ENCODE peak calls at places on chromosome 3, in seven cellular contexts. S is HCT116, E is GM12878, Y is K562, F is endothelial cell of umbilical vein, B is H1, U is HepG2. R is an unnamed sample.

GRCh38 chr3:146019508-146019907 is 141.5 kb downstream of the PLOD2 start:
- DNase-seq in S (no peak), E (no peak), Y (no peak), F (no peak), B (no peak), U (no peak), R (no peak)

GRCh38 chr3:5136619-5137429 is 14.7 kb downstream of the ARL8B start:
- DNase-seq in S (no peak), E (no peak), Y (peak; percentile 52), F (peak; percentile 19), B (no peak), U (peak; percentile 49), R (peak; percentile 30)

GRCh38 chr3:58009026-58009748 is 965 bp downstream of the FLNB start:
- DNase-seq in S (no peak), E (no peak), Y (peak; percentile 27), F (no peak), B (no peak), U (no peak), R (no peak)

GRCh38 chr3:42712716-42713372 is 10.2 kb upstream of the HHATL start:
- DNase-seq in S (no peak), E (no peak), Y (no peak), F (no peak), B (no peak), U (no peak), R (no peak)

GRCh38 chr3:116929534-116930222 is 220.1 kb downstream of the TUSC7 start:
- DNase-seq in S (no peak), E (no peak), Y (no peak), F (peak; percentile 76), B (no peak), U (no peak), R (no peak)

GRCh38 chr3:196414469-196414868 is 17.8 kb downstream of the UBXN7 start:
- DNase-seq in S (no peak), E (no peak), Y (no peak), F (no peak), B (no peak), U (peak; percentile 15), R (no peak)

GRCh38 chr3:23739536-23739935 is 66.2 kb upstream of the UBE2E1 start:
- DNase-seq in S (no peak), E (no peak), Y (peak; percentile 37), F (peak; percentile 41), B (no peak), U (no peak), R (no peak)

GRCh38 chr3:123236902-123237301 is 35.2 kb downstream of the SEC22A start:
- DNase-seq in S (no peak), E (no peak), Y (no peak), F (no peak), B (no peak), U (no peak), R (no peak)

GRCh38 chr3:21540265-21540664 is 210.7 kb downstream of the ZNF385D start:
- DNase-seq in S (no peak), E (no peak), Y (no peak), F (no peak), B (no peak), U (no peak), R (no peak)

GRCh38 chr3:140845878-140846277 is 95.8 kb upstream of the SLC25A36 start:
- DNase-seq in S (no peak), E (no peak), Y (no peak), F (no peak), B (no peak), U (no peak), R (no peak)

GRCh38 chr3:22245122-22245521 is 494.1 kb upstream of the ZNF385D start:
- DNase-seq in S (no peak), E (no peak), Y (no peak), F (no peak), B (no peak), U (no peak), R (peak; percentile 8)

GRCh38 chr3:194274424-194275085 is 76.6 kb downstream of the CPN2 start:
- DNase-seq in S (peak; percentile 71), E (no peak), Y (no peak), F (peak; percentile 44), B (no peak), U (no peak), R (no peak)

GRCh38 chr3:99751649-99752048 is 66.0 kb upstream of the CMSS1 start:
- DNase-seq in S (no peak), E (no peak), Y (no peak), F (peak; percentile 83), B (no peak), U (no peak), R (no peak)

GRCh38 chr3:144662729-144663128 is 691.1 kb downstream of the DIPK2A start:
- DNase-seq in S (no peak), E (no peak), Y (no peak), F (no peak), B (no peak), U (no peak), R (no peak)

GRCh38 chr3:41523897-41524296 is 324.6 kb downstream of the CTNNB1 start:
- DNase-seq in S (no peak), E (no peak), Y (no peak), F (no peak), B (no peak), U (no peak), R (no peak)

GRCh38 chr3:107669669-107670068 is 146.9 kb downstream of the BBX start:
- DNase-seq in S (no peak), E (no peak), Y (no peak), F (no peak), B (no peak), U (no peak), R (no peak)

GRCh38 chr3:194711913-194712312 is 26.2 kb downstream of the FAM43A start:
- DNase-seq in S (peak; percentile 43), E (no peak), Y (no peak), F (peak; percentile 97), B (no peak), U (peak; percentile 32), R (peak; percentile 67)

GRCh38 chr3:196969660-196970546 is 1.3 kb upstream of the PIGZ start:
- DNase-seq in S (no peak), E (no peak), Y (peak; percentile 89), F (peak; percentile 57), B (no peak), U (no peak), R (peak; percentile 68)

GRCh38 chr3:186220886-186221285 is 112.0 kb upstream of the ETV5 start:
- DNase-seq in S (no peak), E (no peak), Y (no peak), F (no peak), B (no peak), U (no peak), R (no peak)

GRCh38 chr3:149398296-149398695 is 20.8 kb upstream of the TM4SF1 start:
- DNase-seq in S (no peak), E (no peak), Y (no peak), F (no peak), B (no peak), U (peak; percentile 60), R (no peak)

GRCh38 chr3:38755130-38755529 is 60.9 kb downstream of the SCN10A start:
- DNase-seq in S (no peak), E (no peak), Y (no peak), F (no peak), B (no peak), U (no peak), R (no peak)

DNA sequence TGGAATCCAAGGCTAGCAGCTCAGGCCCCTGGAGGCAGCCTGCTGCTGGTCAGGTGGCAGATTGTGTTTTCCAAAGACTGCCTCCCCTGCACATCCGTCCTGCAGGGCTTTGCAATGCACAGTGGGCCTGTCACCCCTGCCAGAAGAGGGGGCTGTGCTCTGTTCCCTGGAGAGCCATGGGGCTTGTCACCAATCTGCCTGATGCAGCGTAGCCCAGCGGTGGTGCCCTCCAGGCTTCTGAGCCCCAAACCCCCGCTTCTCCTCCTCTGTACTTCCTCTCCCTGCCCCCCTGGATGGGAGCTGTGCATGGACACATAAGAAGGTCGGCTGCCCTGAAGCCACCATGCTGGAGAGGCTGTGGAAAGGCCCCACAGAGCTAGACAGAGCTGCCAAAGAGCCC is 10.0 kb upstream of the PLXNA1 start:
- DNase-seq in S (no peak), E (no peak), Y (no peak), F (no peak), B (no peak), U (no peak), R (no peak)
- H3K27ac ChIP-seq in S (no peak overlapping the region), E (no peak overlapping the region), Y (no peak overlapping the region), F (no peak overlapping the region), B (no peak overlapping the region), U (no peak overlapping the region), R (no peak overlapping the region)

GRCh38 chr3:46375814-46376213 is 5.1 kb downstream of the CCR5 start:
- DNase-seq in S (no peak), E (no peak), Y (no peak), F (no peak), B (no peak), U (no peak), R (no peak)

GRCh38 chr3:46372492-46373359 is 2.0 kb downstream of the CCR5 start:
- DNase-seq in S (no peak), E (no peak), Y (no peak), F (no peak), B (no peak), U (no peak), R (no peak)

GRCh38 chr3:46375214-46375613 is 4.5 kb downstream of the CCR5 start:
- DNase-seq in S (no peak), E (no peak), Y (no peak), F (no peak), B (no peak), U (no peak), R (no peak)

GRCh38 chr3:46371802-46372340 is 1.1 kb downstream of the CCR5 start:
- DNase-seq in S (no peak), E (no peak), Y (no peak), F (no peak), B (no peak), U (no peak), R (no peak)

GRCh38 chr3:46374755-46375154 is 4.0 kb downstream of the CCR5 start:
- DNase-seq in S (no peak), E (no peak), Y (no peak), F (no peak), B (no peak), U (no peak), R (no peak)
- TF ChIP-seq MAX in S (no peak), E (no peak), Y (no peak), F (no peak), B (no peak), U (no peak), R (no peak)

GRCh38 chr3:125123906-125124305 is 68.1 kb upstream of the HEG1 start:
- DNase-seq in S (no peak), E (no peak), Y (no peak), F (no peak), B (no peak), U (no peak), R (no peak)

GRCh38 chr3:125126323-125126722 is 70.5 kb upstream of the HEG1 start:
- DNase-seq in S (no peak), E (no peak), Y (no peak), F (no peak), B (no peak), U (no peak), R (no peak)

GRCh38 chr3:125123455-125123854 is 67.7 kb upstream of the HEG1 start:
- DNase-seq in S (no peak), E (no peak), Y (no peak), F (no peak), B (no peak), U (no peak), R (no peak)

GRCh38 chr3:125128861-125129501 is 73.2 kb upstream of the HEG1 start:
- DNase-seq in S (no peak), E (no peak), Y (no peak), F (no peak), B (no peak), U (peak; percentile 16), R (no peak)

GRCh38 chr3:125125822-125126245 is 70.0 kb upstream of the HEG1 start:
- DNase-seq in S (no peak), E (no peak), Y (no peak), F (no peak), B (no peak), U (peak; percentile 12), R (no peak)
- H3K27ac ChIP-seq in S (no peak overlapping the region), E (no peak overlapping the region), Y (no peak overlapping the region), F (no peak overlapping the region), B (no peak overlapping the region), U (no peak overlapping the region), R (no peak overlapping the region)

GRCh38 chr3:56125358-56126005 is 342.8 kb downstream of the ERC2 start:
- DNase-seq in S (no peak), E (no peak), Y (peak; percentile 5), F (peak; percentile 67), B (no peak), U (no peak), R (peak; percentile 40)
- TF ChIP-seq MAX in S (no peak), E (no peak), Y (no peak), F (no peak), B (no peak), U (no peak), R (no peak)